ENCODE peak calls at places on chromosomes 5 and 9, in ten cellular contexts. One of them, this sample, is unnamed.

GRCh38 chr9:79592736-79593493 is 21.1 kb downstream of the TLE4 start:
- DNase-seq in activated CD8-positive, alpha-beta memory T cell treated with anti-CD3 and anti-CD28 coated beads, Interleukin-2, amount 10 ng/mL, durations not matched to agents 7 days and 5 days: peak; percentile 44
- DNase-seq in GM13977: no peak
- DNase-seq in HTR-8/SVneo: no peak
- DNase-seq in Caco-2: no peak
- DNase-seq in COLO829: no peak
- DNase-seq in T-helper 9 cell: no peak
- DNase-seq in body of pancreas: no peak
- DNase-seq in heart right ventricle: no peak
- DNase-seq in germinal center: no peak
- DNase-seq in this sample: no peak

GRCh38 chr5:160159991-160160826 is 41.0 kb upstream of the PWWP2A start:
- DNase-seq in COLO829: no peak
- DNase-seq in activated CD8-positive, alpha-beta memory T cell treated with anti-CD3 and anti-CD28 coated beads, Interleukin-2, amount 10 ng/mL, durations not matched to agents 7 days and 5 days: no peak
- DNase-seq in T-helper 9 cell: no peak
- DNase-seq in body of pancreas: no peak
- DNase-seq in heart right ventricle: no peak
- DNase-seq in HTR-8/SVneo: no peak
- DNase-seq in Caco-2: peak; percentile 90
- DNase-seq in GM13977: peak; percentile 17
- DNase-seq in germinal center: no peak
- DNase-seq in this sample: no peak

GRCh38 chr9:133708770-133709611 is 29.2 kb downstream of the SARDH start:
- DNase-seq in activated CD8-positive, alpha-beta memory T cell treated with anti-CD3 and anti-CD28 coated beads, Interleukin-2, amount 10 ng/mL, durations not matched to agents 7 days and 5 days: no peak
- DNase-seq in body of pancreas: no peak
- DNase-seq in germinal center: no peak
- DNase-seq in GM13977: peak; percentile 70
- DNase-seq in Caco-2: no peak
- DNase-seq in T-helper 9 cell: peak; percentile 44
- DNase-seq in COLO829: no peak
- DNase-seq in heart right ventricle: no peak
- DNase-seq in HTR-8/SVneo: no peak
- DNase-seq in this sample: no peak

GRCh38 chr9:113599647-113600476 is 136.3 kb downstream of the RGS3 start:
- DNase-seq in Caco-2: no peak
- DNase-seq in heart right ventricle: peak; percentile 63
- DNase-seq in T-helper 9 cell: no peak
- DNase-seq in body of pancreas: no peak
- DNase-seq in germinal center: no peak
- DNase-seq in GM13977: no peak
- DNase-seq in activated CD8-positive, alpha-beta memory T cell treated with anti-CD3 and anti-CD28 coated beads, Interleukin-2, amount 10 ng/mL, durations not matched to agents 7 days and 5 days: no peak
- DNase-seq in HTR-8/SVneo: no peak
- DNase-seq in COLO829: no peak
- DNase-seq in this sample: no peak

GRCh38 chr9:82354260-82354659 is 365.7 kb downstream of the SPATA31D1 start:
- DNase-seq in GM13977: no peak
- DNase-seq in T-helper 9 cell: no peak
- DNase-seq in Caco-2: no peak
- DNase-seq in activated CD8-positive, alpha-beta memory T cell treated with anti-CD3 and anti-CD28 coated beads, Interleukin-2, amount 10 ng/mL, durations not matched to agents 7 days and 5 days: no peak
- DNase-seq in COLO829: no peak
- DNase-seq in germinal center: no peak
- DNase-seq in body of pancreas: no peak
- DNase-seq in HTR-8/SVneo: peak; percentile 44
- DNase-seq in heart right ventricle: no peak
- DNase-seq in this sample: no peak

GRCh38 chr9:13841801-13842462 is 472.0 kb downstream of the NFIB start:
- DNase-seq in body of pancreas: no peak
- DNase-seq in Caco-2: no peak
- DNase-seq in activated CD8-positive, alpha-beta memory T cell treated with anti-CD3 and anti-CD28 coated beads, Interleukin-2, amount 10 ng/mL, durations not matched to agents 7 days and 5 days: no peak
- DNase-seq in HTR-8/SVneo: no peak
- DNase-seq in T-helper 9 cell: no peak
- DNase-seq in heart right ventricle: peak; percentile 45
- DNase-seq in COLO829: no peak
- DNase-seq in GM13977: no peak
- DNase-seq in germinal center: no peak
- DNase-seq in this sample: no peak

GRCh38 chr9:111955048-111955447 is 58.4 kb downstream of the UGCG start:
- DNase-seq in body of pancreas: no peak
- DNase-seq in HTR-8/SVneo: no peak
- DNase-seq in T-helper 9 cell: no peak
- DNase-seq in activated CD8-positive, alpha-beta memory T cell treated with anti-CD3 and anti-CD28 coated beads, Interleukin-2, amount 10 ng/mL, durations not matched to agents 7 days and 5 days: no peak
- DNase-seq in Caco-2: no peak
- DNase-seq in heart right ventricle: no peak
- DNase-seq in GM13977: no peak
- DNase-seq in germinal center: no peak
- DNase-seq in COLO829: no peak
- DNase-seq in this sample: no peak

GRCh38 chr9:98189412-98189811 is 3.0 kb downstream of the CORO2A start:
- DNase-seq in COLO829: no peak
- DNase-seq in T-helper 9 cell: no peak
- DNase-seq in heart right ventricle: no peak
- DNase-seq in HTR-8/SVneo: no peak
- DNase-seq in Caco-2: no peak
- DNase-seq in germinal center: no peak
- DNase-seq in activated CD8-positive, alpha-beta memory T cell treated with anti-CD3 and anti-CD28 coated beads, Interleukin-2, amount 10 ng/mL, durations not matched to agents 7 days and 5 days: no peak
- DNase-seq in body of pancreas: no peak
- DNase-seq in GM13977: no peak
- DNase-seq in this sample: no peak

GRCh38 chr9:113694912-113695900 is 180.9 kb upstream of the ZNF618 start:
- DNase-seq in body of pancreas: no peak
- DNase-seq in COLO829: no peak
- DNase-seq in activated CD8-positive, alpha-beta memory T cell treated with anti-CD3 and anti-CD28 coated beads, Interleukin-2, amount 10 ng/mL, durations not matched to agents 7 days and 5 days: no peak
- DNase-seq in germinal center: no peak
- DNase-seq in heart right ventricle: no peak
- DNase-seq in GM13977: no peak
- DNase-seq in Caco-2: no peak
- DNase-seq in T-helper 9 cell: no peak
- DNase-seq in HTR-8/SVneo: no peak
- DNase-seq in this sample: no peak

GRCh38 chr5:111183064-111183463 is 41.1 kb upstream of the CAMK4 start:
- DNase-seq in body of pancreas: no peak
- DNase-seq in activated CD8-positive, alpha-beta memory T cell treated with anti-CD3 and anti-CD28 coated beads, Interleukin-2, amount 10 ng/mL, durations not matched to agents 7 days and 5 days: no peak
- DNase-seq in COLO829: no peak
- DNase-seq in GM13977: no peak
- DNase-seq in Caco-2: no peak
- DNase-seq in T-helper 9 cell: no peak
- DNase-seq in germinal center: no peak
- DNase-seq in heart right ventricle: no peak
- DNase-seq in HTR-8/SVneo: no peak
- DNase-seq in this sample: no peak

GRCh38 chr9:134444040-134444315 is 117.7 kb downstream of the RXRA start:
- DNase-seq in activated CD8-positive, alpha-beta memory T cell treated with anti-CD3 and anti-CD28 coated beads, Interleukin-2, amount 10 ng/mL, durations not matched to agents 7 days and 5 days: no peak
- DNase-seq in T-helper 9 cell: no peak
- DNase-seq in HTR-8/SVneo: no peak
- DNase-seq in germinal center: no peak
- DNase-seq in Caco-2: no peak
- DNase-seq in GM13977: no peak
- DNase-seq in heart right ventricle: no peak
- DNase-seq in COLO829: no peak
- DNase-seq in body of pancreas: no peak
- DNase-seq in this sample: no peak

GRCh38 chr5:93800988-93801811 is 59.8 kb upstream of the POU5F2 start:
- DNase-seq in heart right ventricle: peak; percentile 16
- DNase-seq in Caco-2: no peak
- DNase-seq in COLO829: peak; percentile 4
- DNase-seq in germinal center: no peak
- DNase-seq in activated CD8-positive, alpha-beta memory T cell treated with anti-CD3 and anti-CD28 coated beads, Interleukin-2, amount 10 ng/mL, durations not matched to agents 7 days and 5 days: no peak
- DNase-seq in T-helper 9 cell: no peak
- DNase-seq in GM13977: peak; percentile 11
- DNase-seq in HTR-8/SVneo: peak; percentile 8
- DNase-seq in body of pancreas: no peak
- DNase-seq in this sample: no peak

GRCh38 chr5:81305783-81306182 is 4.4 kb downstream of the ZCCHC9 start:
- DNase-seq in body of pancreas: no peak
- DNase-seq in Caco-2: no peak
- DNase-seq in HTR-8/SVneo: no peak
- DNase-seq in activated CD8-positive, alpha-beta memory T cell treated with anti-CD3 and anti-CD28 coated beads, Interleukin-2, amount 10 ng/mL, durations not matched to agents 7 days and 5 days: no peak
- DNase-seq in GM13977: peak; percentile 17
- DNase-seq in COLO829: no peak
- DNase-seq in germinal center: no peak
- DNase-seq in T-helper 9 cell: no peak
- DNase-seq in heart right ventricle: no peak
- DNase-seq in this sample: no peak

GRCh38 chr5:139394123-139394653 is 716 bp downstream of the PROB1 start:
- DNase-seq in HTR-8/SVneo: no peak
- DNase-seq in Caco-2: no peak
- DNase-seq in germinal center: peak; percentile 75
- DNase-seq in T-helper 9 cell: peak; percentile 66
- DNase-seq in COLO829: no peak
- DNase-seq in body of pancreas: no peak
- DNase-seq in heart right ventricle: peak; percentile 66
- DNase-seq in GM13977: peak; percentile 86
- DNase-seq in activated CD8-positive, alpha-beta memory T cell treated with anti-CD3 and anti-CD28 coated beads, Interleukin-2, amount 10 ng/mL, durations not matched to agents 7 days and 5 days: peak; percentile 82
- DNase-seq in this sample: no peak

GRCh38 chr9:92501671-92502393 is 19.5 kb upstream of the ASPN start:
- DNase-seq in HTR-8/SVneo: no peak
- DNase-seq in heart right ventricle: no peak
- DNase-seq in body of pancreas: peak; percentile 17
- DNase-seq in Caco-2: peak; percentile 45
- DNase-seq in activated CD8-positive, alpha-beta memory T cell treated with anti-CD3 and anti-CD28 coated beads, Interleukin-2, amount 10 ng/mL, durations not matched to agents 7 days and 5 days: no peak
- DNase-seq in T-helper 9 cell: no peak
- DNase-seq in GM13977: peak; percentile 22
- DNase-seq in COLO829: peak; percentile 26
- DNase-seq in germinal center: peak; percentile 22
- DNase-seq in this sample: peak; percentile 40

GRCh38 chr9:92001244-92001643 is 51.2 kb upstream of the ROR2 start:
- DNase-seq in germinal center: no peak
- DNase-seq in activated CD8-positive, alpha-beta memory T cell treated with anti-CD3 and anti-CD28 coated beads, Interleukin-2, amount 10 ng/mL, durations not matched to agents 7 days and 5 days: no peak
- DNase-seq in T-helper 9 cell: no peak
- DNase-seq in heart right ventricle: no peak
- DNase-seq in Caco-2: no peak
- DNase-seq in COLO829: no peak
- DNase-seq in HTR-8/SVneo: no peak
- DNase-seq in body of pancreas: no peak
- DNase-seq in GM13977: no peak
- DNase-seq in this sample: no peak

GRCh38 chr9:137588311-137588710 is 2.0 kb downstream of the ZMYND19 start:
- DNase-seq in HTR-8/SVneo: no peak
- DNase-seq in germinal center: no peak
- DNase-seq in activated CD8-positive, alpha-beta memory T cell treated with anti-CD3 and anti-CD28 coated beads, Interleukin-2, amount 10 ng/mL, durations not matched to agents 7 days and 5 days: no peak
- DNase-seq in Caco-2: no peak
- DNase-seq in COLO829: no peak
- DNase-seq in heart right ventricle: no peak
- DNase-seq in GM13977: no peak
- DNase-seq in body of pancreas: no peak
- DNase-seq in T-helper 9 cell: no peak
- DNase-seq in this sample: no peak

GRCh38 chr5:97181856-97182545 is 1.0 kb downstream of the RIOK2 start:
- DNase-seq in COLO829: no peak
- DNase-seq in GM13977: no peak
- DNase-seq in body of pancreas: no peak
- DNase-seq in T-helper 9 cell: no peak
- DNase-seq in HTR-8/SVneo: no peak
- DNase-seq in Caco-2: no peak
- DNase-seq in germinal center: no peak
- DNase-seq in heart right ventricle: no peak
- DNase-seq in activated CD8-positive, alpha-beta memory T cell treated with anti-CD3 and anti-CD28 coated beads, Interleukin-2, amount 10 ng/mL, durations not matched to agents 7 days and 5 days: no peak
- DNase-seq in this sample: no peak

GRCh38 chr5:79795764-79796398 is 106.2 kb downstream of the CMYA5 start:
- DNase-seq in T-helper 9 cell: no peak
- DNase-seq in Caco-2: no peak
- DNase-seq in body of pancreas: peak; percentile 25
- DNase-seq in COLO829: no peak
- DNase-seq in heart right ventricle: peak; percentile 71
- DNase-seq in activated CD8-positive, alpha-beta memory T cell treated with anti-CD3 and anti-CD28 coated beads, Interleukin-2, amount 10 ng/mL, durations not matched to agents 7 days and 5 days: no peak
- DNase-seq in germinal center: no peak
- DNase-seq in GM13977: no peak
- DNase-seq in HTR-8/SVneo: no peak
- DNase-seq in this sample: peak; percentile 31

GRCh38 chr5:119336846-119337564 is 18.8 kb upstream of the TNFAIP8 start:
- DNase-seq in heart right ventricle: no peak
- DNase-seq in COLO829: no peak
- DNase-seq in HTR-8/SVneo: no peak
- DNase-seq in GM13977: no peak
- DNase-seq in activated CD8-positive, alpha-beta memory T cell treated with anti-CD3 and anti-CD28 coated beads, Interleukin-2, amount 10 ng/mL, durations not matched to agents 7 days and 5 days: no peak
- DNase-seq in T-helper 9 cell: no peak
- DNase-seq in body of pancreas: no peak
- DNase-seq in Caco-2: no peak
- DNase-seq in germinal center: no peak
- DNase-seq in this sample: no peak

GRCh38 chr5:176823869-176824412 is 13.6 kb downstream of the UNC5A start:
- DNase-seq in activated CD8-positive, alpha-beta memory T cell treated with anti-CD3 and anti-CD28 coated beads, Interleukin-2, amount 10 ng/mL, durations not matched to agents 7 days and 5 days: no peak
- DNase-seq in HTR-8/SVneo: no peak
- DNase-seq in body of pancreas: no peak
- DNase-seq in COLO829: no peak
- DNase-seq in T-helper 9 cell: no peak
- DNase-seq in GM13977: no peak
- DNase-seq in germinal center: no peak
- DNase-seq in heart right ventricle: no peak
- DNase-seq in Caco-2: no peak
- DNase-seq in this sample: no peak

GRCh38 chr9:105359899-105360298 is 87.9 kb upstream of the FSD1L start:
- DNase-seq in COLO829: peak; percentile 84
- DNase-seq in HTR-8/SVneo: no peak
- DNase-seq in GM13977: peak; percentile 12
- DNase-seq in T-helper 9 cell: no peak
- DNase-seq in Caco-2: no peak
- DNase-seq in activated CD8-positive, alpha-beta memory T cell treated with anti-CD3 and anti-CD28 coated beads, Interleukin-2, amount 10 ng/mL, durations not matched to agents 7 days and 5 days: peak; percentile 85
- DNase-seq in germinal center: no peak
- DNase-seq in body of pancreas: no peak
- DNase-seq in heart right ventricle: no peak
- DNase-seq in this sample: no peak

GRCh38 chr9:3447813-3448212 is 78.0 kb downstream of the RFX3 start:
- DNase-seq in GM13977: no peak
- DNase-seq in germinal center: no peak
- DNase-seq in COLO829: no peak
- DNase-seq in heart right ventricle: no peak
- DNase-seq in Caco-2: no peak
- DNase-seq in HTR-8/SVneo: no peak
- DNase-seq in T-helper 9 cell: no peak
- DNase-seq in activated CD8-positive, alpha-beta memory T cell treated with anti-CD3 and anti-CD28 coated beads, Interleukin-2, amount 10 ng/mL, durations not matched to agents 7 days and 5 days: no peak
- DNase-seq in body of pancreas: no peak
- DNase-seq in this sample: no peak

GRCh38 chr9:118321823-118322222 is 617.6 kb downstream of the TLR4 start:
- DNase-seq in HTR-8/SVneo: no peak
- DNase-seq in body of pancreas: no peak
- DNase-seq in GM13977: no peak
- DNase-seq in heart right ventricle: no peak
- DNase-seq in T-helper 9 cell: no peak
- DNase-seq in germinal center: no peak
- DNase-seq in activated CD8-positive, alpha-beta memory T cell treated with anti-CD3 and anti-CD28 coated beads, Interleukin-2, amount 10 ng/mL, durations not matched to agents 7 days and 5 days: no peak
- DNase-seq in COLO829: no peak
- DNase-seq in Caco-2: no peak
- DNase-seq in this sample: no peak

GRCh38 chr9:136111190-136111589 is 7.5 kb downstream of the TMEM250 start:
- DNase-seq in COLO829: no peak
- DNase-seq in HTR-8/SVneo: no peak
- DNase-seq in Caco-2: no peak
- DNase-seq in heart right ventricle: no peak
- DNase-seq in T-helper 9 cell: no peak
- DNase-seq in germinal center: no peak
- DNase-seq in body of pancreas: no peak
- DNase-seq in activated CD8-positive, alpha-beta memory T cell treated with anti-CD3 and anti-CD28 coated beads, Interleukin-2, amount 10 ng/mL, durations not matched to agents 7 days and 5 days: no peak
- DNase-seq in GM13977: no peak
- DNase-seq in this sample: no peak

GRCh38 chr9:72333758-72334157 is 31.2 kb downstream of the ZFAND5 start:
- DNase-seq in T-helper 9 cell: no peak
- DNase-seq in activated CD8-positive, alpha-beta memory T cell treated with anti-CD3 and anti-CD28 coated beads, Interleukin-2, amount 10 ng/mL, durations not matched to agents 7 days and 5 days: no peak
- DNase-seq in COLO829: no peak
- DNase-seq in germinal center: no peak
- DNase-seq in HTR-8/SVneo: no peak
- DNase-seq in GM13977: no peak
- DNase-seq in heart right ventricle: no peak
- DNase-seq in Caco-2: no peak
- DNase-seq in body of pancreas: no peak
- DNase-seq in this sample: no peak

GRCh38 chr5:81755320-81755719 is 4.4 kb upstream of the SSBP2 start:
- DNase-seq in GM13977: no peak
- DNase-seq in germinal center: no peak
- DNase-seq in activated CD8-positive, alpha-beta memory T cell treated with anti-CD3 and anti-CD28 coated beads, Interleukin-2, amount 10 ng/mL, durations not matched to agents 7 days and 5 days: no peak
- DNase-seq in COLO829: no peak
- DNase-seq in heart right ventricle: no peak
- DNase-seq in body of pancreas: peak; percentile 66
- DNase-seq in T-helper 9 cell: no peak
- DNase-seq in Caco-2: peak; percentile 64
- DNase-seq in HTR-8/SVneo: peak; percentile 78
- DNase-seq in this sample: peak; percentile 38

GRCh38 chr9:86405926-86406325 is 51.7 kb upstream of the TUT7 start:
- DNase-seq in body of pancreas: no peak
- DNase-seq in GM13977: no peak
- DNase-seq in activated CD8-positive, alpha-beta memory T cell treated with anti-CD3 and anti-CD28 coated beads, Interleukin-2, amount 10 ng/mL, durations not matched to agents 7 days and 5 days: no peak
- DNase-seq in Caco-2: no peak
- DNase-seq in heart right ventricle: no peak
- DNase-seq in COLO829: peak; percentile 60
- DNase-seq in HTR-8/SVneo: peak; percentile 6
- DNase-seq in T-helper 9 cell: no peak
- DNase-seq in germinal center: no peak
- DNase-seq in this sample: no peak

This sample was measured in HuH-7.5.